ENCODE peak calls at places on chromosomes 12 and 14, in five cellular contexts. D is ovary, G is sigmoid colon, Y is H9, I is A549. P is an unnamed sample.

GRCh38 chr12:116561181-116561821 is 2.1 kb downstream of the MAP1LC3B2 start:
- DNase-seq in D (no peak), G (no peak), I (no peak), Y (no peak), P (no peak)

GRCh38 chr12:30837595-30837994 is 82.8 kb upstream of the CAPRIN2 start:
- DNase-seq in D (no peak), I (peak; percentile 30), G (no peak), Y (peak; percentile 30), P (no peak)

GRCh38 chr12:102879144-102879763 is 37.8 kb downstream of the PAH start:
- DNase-seq in I (peak; percentile 91), Y (peak; percentile 84), G (peak; percentile 68), D (no peak), P (no peak)

GRCh38 chr12:15474766-15475165 is 152.5 kb downstream of the PTPRO start:
- DNase-seq in D (no peak), Y (no peak), I (no peak), G (no peak), P (no peak)

GRCh38 chr12:116879509-116880212 is 1.6 kb downstream of the HRK start:
- DNase-seq in D (no peak), G (no peak), I (no peak), Y (peak; percentile 39), P (no peak)

GRCh38 chr12:111953455-111953854 is 59.5 kb downstream of the TMEM116 start:
- DNase-seq in Y (no peak), I (no peak), G (no peak), D (no peak), P (no peak)

GRCh38 chr14:66638688-66639087 is 130.7 kb downstream of the GPHN start:
- DNase-seq in Y (no peak), I (peak; percentile 12), D (no peak), G (no peak), P (no peak)

GRCh38 chr12:93090768-93091172 is 161.7 kb upstream of the EEA1 start:
- DNase-seq in D (no peak), Y (no peak), G (no peak), I (peak; percentile 63), P (no peak)

GRCh38 chr12:115984607-115985006 is 292.9 kb downstream of the MED13L start:
- DNase-seq in I (no peak), Y (no peak), D (no peak), G (no peak), P (no peak)

GRCh38 chr12:50618864-50619609 is 114.3 kb downstream of the DIP2B start:
- DNase-seq in D (no peak), I (peak; percentile 30), G (no peak), Y (no peak), P (no peak)

GRCh38 chr12:127262658-127263057 is 1004.3 kb upstream of the TMEM132C start:
- DNase-seq in Y (no peak), D (no peak), G (no peak), I (no peak), P (no peak)

GRCh38 chr14:76768201-76768656 is 7.0 kb downstream of the VASH1 start:
- DNase-seq in D (peak; percentile 11), I (no peak), Y (peak; percentile 76), G (no peak), P (peak; percentile 68)

GRCh38 chr14:102622262-102622885 is 29.9 kb downstream of the RCOR1 start:
- DNase-seq in G (no peak), Y (no peak), I (no peak), D (no peak), P (no peak)

GRCh38 chr14:30848449-30849240 is 25.7 kb upstream of the COCH start:
- DNase-seq in G (no peak), D (no peak), I (no peak), Y (no peak), P (no peak)

GRCh38 chr12:8226355-8226754 is 1.1 kb downstream of the FAM90A1 start:
- DNase-seq in I (no peak), Y (no peak), G (no peak), D (no peak), P (no peak)

GRCh38 chr12:128191380-128191779 is 75.6 kb upstream of the TMEM132C start:
- DNase-seq in Y (peak; percentile 49), D (no peak), G (no peak), I (no peak), P (no peak)

GRCh38 chr12:52023182-52023975 is 16.6 kb downstream of the TAMALIN start:
- DNase-seq in D (peak; percentile 88), I (peak; percentile 95), G (peak; percentile 94), Y (peak; percentile 93), P (no peak)

GRCh38 chr12:83323866-83324265 is 637.2 kb downstream of the TMTC2 start:
- DNase-seq in I (no peak), D (no peak), G (no peak), Y (no peak), P (no peak)

GRCh38 chr12:71011261-71011660 is 90.7 kb upstream of the PTPRR start:
- DNase-seq in G (no peak), I (peak; percentile 21), D (no peak), Y (no peak), P (no peak)

GRCh38 chr12:71009414-71010142 is 89.0 kb upstream of the PTPRR start:
- DNase-seq in Y (no peak), I (no peak), D (no peak), G (no peak), P (no peak)

GRCh38 chr12:71010143-71010479 is 89.6 kb upstream of the PTPRR start:
- DNase-seq in G (no peak), I (no peak), Y (no peak), D (no peak), P (no peak)

GRCh38 chr12:71018682-71019081 is 98.1 kb upstream of the PTPRR start:
- DNase-seq in G (no peak), Y (no peak), D (no peak), I (no peak), P (no peak)

DNA sequence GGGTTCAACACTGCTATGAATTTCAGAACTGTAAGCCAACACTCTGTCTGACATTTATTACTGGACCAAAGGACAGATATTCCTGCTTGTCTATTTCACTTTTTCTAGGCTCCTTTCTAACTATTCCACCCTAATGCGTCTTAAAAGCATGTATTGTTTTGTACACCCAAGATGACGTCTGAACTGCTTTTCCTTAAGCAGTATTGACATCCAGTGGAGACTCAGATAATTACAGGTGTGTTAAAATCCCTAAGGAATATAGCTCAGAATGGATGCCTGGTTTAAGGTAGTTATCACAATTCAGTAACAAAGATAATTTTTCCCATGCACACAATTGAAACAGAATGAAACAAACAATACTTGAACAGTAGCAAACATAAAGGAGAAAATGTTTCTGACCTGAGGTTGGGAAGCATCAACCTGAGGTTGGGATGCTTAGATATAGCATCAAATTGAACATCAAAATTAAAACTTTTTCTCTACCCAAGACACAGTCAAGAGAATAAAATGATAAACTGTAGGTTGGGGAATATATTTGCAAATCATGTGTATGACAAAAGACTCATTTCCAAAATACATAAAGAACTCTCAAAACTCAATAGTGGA is 93.7 kb upstream of the PTPRR start:
- DNase-seq in Y (no peak), I (peak; percentile 46), D (no peak), G (no peak), P (no peak)
- TF ChIP-seq CTCF in Y (peak; percentile 68), I (peak; percentile 44), D (peak; percentile 45), G (peak; percentile 7), P (peak; percentile 79)

GRCh38 chr14:53306926-53307325 is 153.8 kb upstream of the DDHD1 start:
- DNase-seq in D (no peak), G (no peak), I (no peak), Y (no peak), P (no peak)

GRCh38 chr14:53310412-53310811 is 157.3 kb upstream of the DDHD1 start:
- DNase-seq in G (no peak), D (no peak), Y (no peak), I (no peak), P (no peak)

GRCh38 chr14:53304726-53305381 is 151.7 kb upstream of the DDHD1 start:
- DNase-seq in D (no peak), I (no peak), G (peak; percentile 63), Y (no peak), P (no peak)

DNA sequence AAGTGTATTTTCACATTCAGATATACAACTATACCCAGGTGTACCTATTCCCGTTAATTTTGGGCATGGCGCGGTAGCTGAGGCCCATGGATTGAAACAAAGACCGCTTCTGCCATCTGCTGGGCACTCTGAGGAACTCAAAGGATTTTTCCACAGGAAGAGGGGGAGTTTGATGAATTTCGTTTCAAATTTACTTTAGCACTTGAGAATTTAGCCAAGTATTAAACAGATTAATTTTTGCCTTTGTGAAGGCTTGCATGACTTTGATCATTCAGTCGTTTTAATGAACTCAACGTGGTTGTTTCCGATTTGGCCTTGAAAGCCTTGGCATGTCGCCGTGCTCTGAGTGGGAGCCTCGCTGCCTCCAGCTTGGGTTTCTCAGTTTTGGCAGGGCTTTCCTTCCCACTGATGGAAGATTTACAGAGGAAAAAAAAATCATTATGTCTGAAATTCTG is 153.2 kb upstream of the DDHD1 start:
- DNase-seq in D (peak; percentile 79), Y (peak; percentile 46), G (peak; percentile 73), I (peak; percentile 47), P (no peak)
- TF ChIP-seq CTCF in D (peak; percentile 63), Y (peak; percentile 88), G (peak; percentile 78), I (peak; percentile 87), P (peak; percentile 99)

GRCh38 chr12:54934419-54934818 is 50.1 kb downstream of the TESPA1 start:
- DNase-seq in Y (no peak), G (no peak), D (no peak), I (no peak), P (no peak)
- TF ChIP-seq CTCF in Y (no peak), G (no peak), D (no peak), I (no peak), P (no peak)

DNA sequence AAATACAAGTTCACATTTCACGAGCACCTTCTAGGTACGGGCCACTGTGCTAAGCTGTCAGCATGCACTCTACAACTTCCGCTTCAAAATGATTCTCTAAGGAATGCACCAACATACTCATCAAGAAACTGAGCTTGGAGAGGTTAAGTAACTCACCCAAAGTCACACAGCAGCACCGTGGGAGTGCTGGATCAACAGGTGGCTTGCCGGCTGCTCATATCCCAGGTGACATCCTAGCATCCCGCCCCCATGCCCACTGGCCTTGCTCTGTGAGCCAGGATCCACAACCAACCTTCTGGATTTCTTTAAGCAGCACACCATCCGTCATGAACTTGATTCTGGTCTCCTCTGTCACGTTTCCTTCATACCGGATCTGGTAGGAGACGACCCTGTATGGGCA is 16.7 kb downstream of the DHX37 start:
- DNase-seq in D (no peak), I (no peak), G (no peak), Y (no peak), P (no peak)
- TF ChIP-seq CTCF in D (no peak), I (no peak), G (no peak), Y (no peak), P (no peak)

DNA sequence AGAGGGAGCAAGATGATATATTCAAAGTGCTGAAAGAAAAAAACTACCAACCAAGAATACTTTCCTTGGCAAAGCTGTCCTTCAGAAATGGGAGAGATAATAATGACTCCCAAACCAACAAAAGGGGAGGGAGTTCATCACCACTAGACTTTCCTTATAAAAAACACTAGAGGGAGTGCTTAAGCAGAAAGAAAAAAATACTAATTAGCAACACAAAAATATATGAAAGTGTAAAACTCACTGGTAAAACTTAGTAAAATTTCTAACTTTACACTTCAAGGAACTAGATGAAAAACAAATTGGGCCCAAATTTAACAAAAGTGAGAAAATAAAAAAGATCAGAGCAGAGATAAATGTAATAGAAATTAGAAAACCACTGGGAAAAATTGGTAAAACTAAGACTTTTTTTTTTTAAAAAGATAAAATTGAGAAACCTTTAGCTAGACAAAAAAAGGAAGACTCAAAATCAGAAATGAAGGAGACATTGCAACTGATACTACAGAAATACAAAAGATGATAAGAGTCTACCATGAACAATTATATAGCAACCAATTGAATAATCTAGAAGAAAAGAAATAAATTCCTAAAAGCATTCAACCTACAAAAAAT is 60.4 kb upstream of the FAR2 start:
- DNase-seq in Y (no peak), I (peak; percentile 4), D (no peak), G (no peak), P (no peak)
- TF ChIP-seq CTCF in Y (peak; percentile 68), I (peak; percentile 26), D (no peak), G (peak; percentile 12), P (peak; percentile 80)